ENCODE peak calls at places on chromosomes 13 and 19, in four cellular contexts. I is Karpas-422; A is fibroblast of pulmonary artery; O is CD4-positive, alpha-beta memory T cell. Y is an unnamed sample.
A peak's percentile ranks its signal among the peaks of the same experiment; 100 is the strongest.

GRCh38 chr19:57191141-57192063 is at the start of gene ZNF264:
- DNase-seq in O (peak; percentile 89), A (peak; percentile 91), I (peak; percentile 98), Y (peak; percentile 91)

GRCh38 chr19:33344210-33344609 is 29.3 kb upstream of the CEBPG start:
- DNase-seq in A (peak; percentile 11), I (no peak), O (no peak), Y (no peak)

GRCh38 chr19:40610396-40611064 is 9.4 kb downstream of the LTBP4 start:
- DNase-seq in A (no peak), I (peak; percentile 85), O (peak; percentile 81), Y (no peak)

GRCh38 chr19:6010107-6010506 is 32.2 kb upstream of the RANBP3 start:
- DNase-seq in A (no peak), I (no peak), O (no peak), Y (no peak)

GRCh38 chr19:58409010-58409790 is 751 bp downstream of the ZNF584 start:
- DNase-seq in A (no peak), I (peak; percentile 87), O (no peak), Y (no peak)

GRCh38 chr13:91375119-91375729 is 23.2 kb upstream of the GPC5 start:
- DNase-seq in A (peak; percentile 36), O (peak; percentile 9), I (peak; percentile 77), Y (peak; percentile 17)

GRCh38 chr19:15427350-15427700 is 8.5 kb upstream of the AKAP8L start:
- DNase-seq in I (no peak), A (no peak), O (no peak), Y (no peak)

GRCh38 chr19:13881692-13882418 is 4.9 kb downstream of the NANOS3 start:
- DNase-seq in A (no peak), O (peak; percentile 47), I (no peak), Y (no peak)

GRCh38 chr13:40916207-40916998 is 102.7 kb downstream of the ELF1 start:
- DNase-seq in A (no peak), O (no peak), I (peak; percentile 73), Y (no peak)

GRCh38 chr19:20079487-20079886 is 1.7 kb downstream of the ZNF90 start:
- DNase-seq in O (no peak), I (no peak), A (peak; percentile 6), Y (no peak)

GRCh38 chr13:69882451-69882850 is 225.2 kb upstream of the ATXN8OS start:
- DNase-seq in I (no peak), A (no peak), O (no peak), Y (no peak)

GRCh38 chr19:5339470-5339949 is 1.1 kb downstream of the PTPRS start:
- DNase-seq in O (no peak), I (no peak), A (no peak), Y (no peak)

GRCh38 chr19:51448011-51448744 is 10.1 kb downstream of the SIGLEC8 start:
- DNase-seq in A (no peak), I (no peak), O (peak; percentile 6), Y (no peak)

GRCh38 chr19:50414850-50415660 is 3.7 kb upstream of the SPIB start:
- DNase-seq in O (peak; percentile 66), A (peak; percentile 76), I (peak; percentile 98), Y (peak; percentile 43)

GRCh38 chr13:41231786-41232185 is 31.6 kb downstream of the MTRF1 start:
- DNase-seq in I (no peak), A (peak; percentile 61), O (no peak), Y (no peak)

GRCh38 chr13:54402495-54402894 is 1373.9 kb downstream of the OLFM4 start:
- DNase-seq in A (no peak), I (no peak), O (no peak), Y (no peak)

GRCh38 chr13:110915874-110916670 is 1.2 kb upstream of the ANKRD10 start:
- DNase-seq in I (peak; percentile 44), O (no peak), A (peak; percentile 73), Y (peak; percentile 57)

GRCh38 chr13:86870388-86870966 is 800.7 kb upstream of the SLITRK5 start:
- DNase-seq in A (peak; percentile 24), O (peak; percentile 6), I (peak; percentile 85), Y (peak; percentile 45)

GRCh38 chr19:55319786-55320185 is 5.4 kb downstream of the TMEM150B start:
- DNase-seq in I (peak; percentile 78), O (no peak), A (peak; percentile 42), Y (peak; percentile 30)

GRCh38 chr19:40388486-40388885 is 1.5 kb downstream of the HIPK4 start:
- DNase-seq in I (no peak), O (no peak), A (no peak), Y (no peak)

GRCh38 chr13:76048675-76049396 is 412.7 kb downstream of the LMO7 start:
- DNase-seq in I (no peak), O (no peak), A (no peak), Y (no peak)

GRCh38 chr13:54647275-54647674 is 1618.7 kb downstream of the OLFM4 start:
- DNase-seq in I (no peak), O (no peak), A (no peak), Y (no peak)

GRCh38 chr19:32268381-32268780 is 77.0 kb upstream of the ZNF507 start:
- DNase-seq in A (no peak), O (no peak), I (no peak), Y (no peak)

GRCh38 chr13:44879452-44880058 is 109.7 kb downstream of the NUFIP1 start:
- DNase-seq in O (no peak), I (peak; percentile 71), A (peak; percentile 78), Y (peak; percentile 58)

GRCh38 chr19:47109541-47110375 is 3.8 kb downstream of the ZC3H4 start:
- DNase-seq in A (peak; percentile 62), I (peak; percentile 76), O (peak; percentile 46), Y (peak; percentile 71)

GRCh38 chr13:110449225-110450015 is 112.1 kb downstream of the RAB20 start:
- DNase-seq in O (no peak), A (no peak), I (no peak), Y (no peak)

GRCh38 chr19:16327911-16328823 is 3.5 kb downstream of the KLF2 start:
- DNase-seq in O (peak; percentile 72), A (peak; percentile 94), I (peak; percentile 67), Y (peak; percentile 38)

GRCh38 chr19:54017266-54017665 is 25.8 kb downstream of the CACNG6 start:
- DNase-seq in I (no peak), O (no peak), A (peak; percentile 83), Y (no peak)

GRCh38 chr13:113734826-113735125 is 24.2 kb upstream of the TMEM255B start:
- DNase-seq in A (no peak), O (no peak), I (no peak), Y (no peak)

GRCh38 chr19:40284501-40285352 is at the start of gene AKT2:
- DNase-seq in A (peak; percentile 51), I (peak; percentile 79), O (peak; percentile 84), Y (peak; percentile 82)

GRCh38 chr19:37519890-37520289 is 13.2 kb downstream of the ZNF793 start:
- DNase-seq in I (no peak), A (peak; percentile 22), O (no peak), Y (peak; percentile 10)

GRCh38 chr13:40271511-40271910 is 394.9 kb downstream of the FOXO1 start:
- DNase-seq in A (no peak), O (no peak), I (no peak), Y (no peak)

GRCh38 chr13:91659583-91660415 is 261.4 kb downstream of the GPC5 start:
- DNase-seq in I (no peak), A (no peak), O (no peak), Y (no peak)

GRCh38 chr13:39956036-39956435 is 300.6 kb downstream of the COG6 start:
- DNase-seq in O (peak; percentile 18), I (no peak), A (no peak), Y (no peak)

GRCh38 chr13:114231886-114232285 is 2.8 kb upstream of the CDC16 start:
- DNase-seq in I (no peak), A (no peak), O (no peak), Y (no peak)

DNA sequence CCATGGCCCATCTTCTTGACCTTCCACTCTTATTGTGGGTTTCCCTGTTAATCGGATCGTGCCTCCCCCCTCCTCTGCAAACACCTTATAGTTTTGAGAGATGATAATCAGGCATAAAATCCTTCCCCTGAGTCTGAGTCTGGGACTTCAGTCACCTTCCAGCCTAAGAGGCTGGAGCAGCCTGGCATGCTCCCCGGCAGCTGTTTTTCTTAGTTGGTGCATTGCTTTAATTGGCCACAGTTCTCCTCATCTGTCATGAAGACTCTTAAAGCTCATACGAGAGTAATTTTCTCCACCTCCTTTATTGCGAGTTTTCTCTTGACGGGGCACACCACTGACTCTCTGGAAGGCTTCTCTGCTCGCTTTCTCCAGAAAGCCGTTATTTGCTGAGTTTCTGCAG is 310.4 kb downstream of the ATP8A2 start:
- DNase-seq in A (no peak), O (no peak), I (no peak), Y (no peak)
- H3K4me3 ChIP-seq in A (no peak overlapping the region), O (no peak overlapping the region), I (no peak overlapping the region), Y (no peak overlapping the region)

GRCh38 chr19:17762505-17763229 is 11.4 kb downstream of the FCHO1 start:
- DNase-seq in I (peak; percentile 86), A (peak; percentile 67), O (no peak), Y (peak; percentile 61)

GRCh38 chr19:17764348-17764747 is 13.1 kb downstream of the FCHO1 start:
- DNase-seq in A (no peak), O (no peak), I (no peak), Y (no peak)

GRCh38 chr19:17766543-17767131 is 15.4 kb downstream of the FCHO1 start:
- DNase-seq in A (peak; percentile 90), I (peak; percentile 86), O (no peak), Y (peak; percentile 71)

GRCh38 chr19:17767559-17767958 is 16.3 kb downstream of the FCHO1 start:
- DNase-seq in I (no peak), A (no peak), O (no peak), Y (no peak)

GRCh38 chr19:17765069-17765618 is 13.9 kb downstream of the FCHO1 start:
- DNase-seq in A (no peak), O (no peak), I (no peak), Y (no peak)
- H3K4me3 ChIP-seq in A (no peak overlapping the region), O (no peak overlapping the region), I (no peak overlapping the region), Y (no peak overlapping the region)

GRCh38 chr19:1508507-1508856 is 4.3 kb downstream of the ADAMTSL5 start:
- DNase-seq in A (no peak), O (no peak), I (no peak), Y (no peak)
- H3K4me3 ChIP-seq in A (peak overlapping the region; percentile 37), O (no peak overlapping the region), I (no peak overlapping the region), Y (peak overlapping the region; percentile 15)

GRCh38 chr19:3509566-3509989 is 3.5 kb downstream of the FZR1 start:
- DNase-seq in O (no peak), A (peak; percentile 45), I (no peak), Y (peak; percentile 73)

GRCh38 chr19:3508771-3509535 is 2.8 kb downstream of the FZR1 start:
- DNase-seq in A (no peak), O (no peak), I (no peak), Y (peak; percentile 10)

GRCh38 chr19:3505598-3506383 is at the start of gene FZR1:
- DNase-seq in I (peak; percentile 100), A (peak; percentile 99), O (peak; percentile 100), Y (peak; percentile 99)

GRCh38 chr19:3506384-3507340 is 551 bp downstream of the FZR1 start:
- DNase-seq in I (peak; percentile 64), A (no peak), O (peak; percentile 27), Y (no peak)

GRCh38 chr19:3507371-3508120 is 1.4 kb downstream of the FZR1 start:
- DNase-seq in A (no peak), I (no peak), O (peak; percentile 29), Y (no peak)
- H3K4me3 ChIP-seq in A (peak overlapping the region; percentile 85), I (peak overlapping the region; percentile 88), O (peak overlapping the region; percentile 75), Y (peak overlapping the region; percentile 90)

GRCh38 chr19:10587022-10587838 is at the start of gene AP1M2:
- DNase-seq in A (no peak), O (no peak), I (no peak), Y (no peak)
- H3K4me3 ChIP-seq in A (no peak within 1 kb of the TSS), O (no peak within 1 kb of the TSS), I (no peak within 1 kb of the TSS), Y (no peak within 1 kb of the TSS)